ENCODE peak calls at places on chromosome 16, in ten cellular contexts. W is lower lobe of right lung; P is lung; U is suprapubic skin; J is Peyer's patch; N is kidney; Y is CD8-positive, alpha-beta memory T cell; Q is body of pancreas; C is ascending aorta; R is heart right ventricle. S is an unnamed sample. For H3K4me1, the result is how much of the 10 kb centered on the place peaks cover.

GRCh38 chr16:69481901-69482341 is 57.5 kb downstream of the CYB5B start:
- DNase-seq in W (peak), P (peak), U (peak), J (no peak), N (peak), Y (no peak), Q (peak), C (peak), R (peak), S (peak)

GRCh38 chr16:64238576-64238975 is 883.3 kb downstream of the CDH11 start:
- DNase-seq in W (no peak), P (no peak), U (no peak), J (no peak), N (no peak), Y (no peak), Q (no peak), C (no peak), R (no peak), S (no peak)

GRCh38 chr16:74774223-74775139 is at the start of gene FA2H:
- DNase-seq in W (peak), P (peak), U (no peak), J (peak), N (peak), Y (peak), Q (peak), C (peak), R (peak), S (peak)

GRCh38 chr16:70399326-70399725 is 39.6 kb downstream of the ST3GAL2 start:
- DNase-seq in W (no peak), P (no peak), U (no peak), J (no peak), N (no peak), Y (no peak), Q (no peak), C (no peak), R (no peak), S (no peak)

GRCh38 chr16:25796239-25796638 is 104.5 kb downstream of the HS3ST4 start:
- DNase-seq in W (no peak), P (no peak), U (no peak), J (no peak), N (no peak), Y (no peak), Q (no peak), C (no peak), R (no peak), S (no peak)

GRCh38 chr16:54930034-54930938 is at the start of gene IRX5:
- DNase-seq in W (peak), P (peak), U (peak), J (peak), N (peak), Y (no peak), Q (peak), C (peak), R (peak), S (peak)

GRCh38 chr16:78742501-78743283 is 643.2 kb downstream of the WWOX start:
- DNase-seq in W (peak), P (no peak), U (peak), J (peak), N (no peak), Y (peak), Q (peak), C (peak), R (no peak), S (no peak)

GRCh38 chr16:79943738-79944137 is 343.2 kb upstream of the MAF start:
- DNase-seq in W (no peak), P (no peak), U (no peak), J (no peak), N (no peak), Y (no peak), Q (no peak), C (no peak), R (no peak), S (no peak)

GRCh38 chr16:86806838-86807351 is 228.5 kb downstream of the FOXL1 start:
- DNase-seq in W (no peak), P (no peak), U (no peak), J (no peak), N (no peak), Y (no peak), Q (no peak), C (no peak), R (no peak), S (no peak)

GRCh38 chr16:64910351-64910750 is 211.5 kb downstream of the CDH11 start:
- DNase-seq in W (no peak), P (no peak), U (no peak), J (no peak), N (peak), Y (no peak), Q (peak), C (peak), R (peak), S (peak)

GRCh38 chr16:4927661-4928060 is 9.3 kb downstream of the PPL start:
- DNase-seq in W (no peak), P (no peak), U (no peak), J (no peak), N (no peak), Y (no peak), Q (no peak), C (no peak), R (no peak), S (no peak)

GRCh38 chr16:67028555-67029248 is at the start of gene CBFB:
- DNase-seq in W (peak), P (peak), U (peak), J (peak), N (peak), Y (peak), Q (peak), C (peak), R (peak), S (peak)

GRCh38 chr16:66298571-66299120 is 67.8 kb upstream of the CDH5 start:
- DNase-seq in W (no peak), P (no peak), U (peak), J (no peak), N (peak), Y (no peak), Q (no peak), C (no peak), R (no peak), S (no peak)

GRCh38 chr16:3780570-3780969 is 63.2 kb upstream of the TRAP1 start:
- DNase-seq in W (no peak), P (no peak), U (no peak), J (no peak), N (no peak), Y (peak), Q (no peak), C (no peak), R (no peak), S (no peak)

GRCh38 chr16:4309833-4310266 is 6.0 kb upstream of the GLIS2 start:
- DNase-seq in W (peak), P (peak), U (no peak), J (peak), N (peak), Y (peak), Q (peak), C (peak), R (no peak), S (peak)

GRCh38 chr16:83928341-83929055 is 24.5 kb upstream of the OSGIN1 start:
- DNase-seq in W (no peak), P (no peak), U (no peak), J (no peak), N (no peak), Y (no peak), Q (no peak), C (no peak), R (no peak), S (no peak)

GRCh38 chr16:78183886-78184553 is 84.6 kb downstream of the WWOX start:
- DNase-seq in W (no peak), P (no peak), U (no peak), J (no peak), N (no peak), Y (no peak), Q (peak), C (no peak), R (no peak), S (no peak)

DNA sequence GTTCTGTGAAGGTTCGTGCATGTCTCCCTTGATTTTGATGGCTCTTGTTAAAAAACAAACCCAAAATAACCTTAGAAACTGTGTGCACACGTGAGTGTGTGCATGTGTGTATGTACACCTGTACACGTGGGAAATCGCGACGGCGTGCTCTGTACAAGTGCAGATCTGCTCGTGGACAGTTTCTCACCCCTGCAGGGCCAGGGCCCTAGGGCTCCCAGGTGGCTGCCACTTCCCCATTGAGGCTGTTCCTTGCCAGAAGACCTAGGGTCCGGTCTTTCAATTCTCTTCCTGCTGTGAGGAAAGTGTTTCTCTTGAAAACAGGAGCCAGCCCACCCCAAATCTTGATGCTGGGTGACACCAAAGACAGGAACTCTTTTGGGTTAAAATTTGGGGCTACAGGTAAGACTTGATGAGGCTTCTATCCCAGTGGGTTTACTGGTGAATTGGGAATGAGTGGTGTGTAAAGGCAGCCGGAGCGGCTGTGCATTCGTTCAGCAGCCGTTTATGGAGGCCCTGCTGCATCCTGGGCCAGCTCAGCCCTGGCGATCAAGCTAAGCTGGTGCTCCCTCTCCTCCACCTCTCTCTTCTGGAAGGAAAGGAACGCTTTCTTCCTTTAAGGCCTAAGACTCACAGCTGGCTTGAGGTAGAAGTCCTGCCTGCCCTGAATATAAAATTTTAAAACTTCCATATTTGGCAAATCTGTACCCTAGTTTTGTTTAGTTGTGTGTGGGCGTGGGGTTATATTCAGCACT is 137.9 kb downstream of the CLEC16A start:
- DNase-seq in W (no peak), P (no peak), U (no peak), J (no peak), N (no peak), Y (no peak), Q (no peak), C (no peak), R (no peak), S (no peak)
- H3K4me1 ChIP-seq in W (under half), P (under half), U (under half), J (under half), N (under half), Y (under half), Q (under half), C (under half), R (under half), S (under half)

DNA sequence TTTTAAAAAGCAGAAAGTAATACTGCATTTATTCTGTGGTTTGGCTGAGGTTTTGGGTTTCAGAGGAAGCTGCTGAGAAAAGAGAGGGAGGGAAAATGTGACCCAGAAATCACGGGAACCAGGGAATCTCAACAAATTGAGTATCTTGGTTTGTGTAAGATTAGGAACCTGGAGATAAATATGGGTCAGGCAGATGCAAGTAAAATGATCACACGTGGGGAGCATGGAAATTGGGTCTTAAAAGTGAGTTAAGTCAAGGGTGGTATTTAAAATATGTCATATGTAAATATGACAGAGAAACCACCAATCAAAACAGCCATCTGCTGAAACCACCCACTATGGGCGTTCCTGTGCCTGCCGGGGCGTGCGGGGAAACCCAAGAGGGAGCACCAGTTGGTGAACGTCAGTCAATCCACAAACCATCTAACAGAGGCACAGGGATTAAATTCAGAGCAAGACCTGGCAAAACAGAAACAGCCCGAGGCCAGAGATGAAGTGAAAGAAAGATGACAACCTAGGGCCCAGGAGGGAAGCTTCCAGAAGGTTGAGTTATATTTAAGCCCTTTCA is 33.4 kb downstream of the CDH13 start:
- DNase-seq in W (no peak), P (no peak), U (no peak), J (no peak), N (peak), Y (peak), Q (no peak), C (no peak), R (no peak), S (peak)
- H3K4me3 ChIP-seq in W (no peak), P (no peak), U (no peak), J (no peak), N (no peak), Y (no peak), Q (no peak), C (no peak), R (no peak), S (no peak)

DNA sequence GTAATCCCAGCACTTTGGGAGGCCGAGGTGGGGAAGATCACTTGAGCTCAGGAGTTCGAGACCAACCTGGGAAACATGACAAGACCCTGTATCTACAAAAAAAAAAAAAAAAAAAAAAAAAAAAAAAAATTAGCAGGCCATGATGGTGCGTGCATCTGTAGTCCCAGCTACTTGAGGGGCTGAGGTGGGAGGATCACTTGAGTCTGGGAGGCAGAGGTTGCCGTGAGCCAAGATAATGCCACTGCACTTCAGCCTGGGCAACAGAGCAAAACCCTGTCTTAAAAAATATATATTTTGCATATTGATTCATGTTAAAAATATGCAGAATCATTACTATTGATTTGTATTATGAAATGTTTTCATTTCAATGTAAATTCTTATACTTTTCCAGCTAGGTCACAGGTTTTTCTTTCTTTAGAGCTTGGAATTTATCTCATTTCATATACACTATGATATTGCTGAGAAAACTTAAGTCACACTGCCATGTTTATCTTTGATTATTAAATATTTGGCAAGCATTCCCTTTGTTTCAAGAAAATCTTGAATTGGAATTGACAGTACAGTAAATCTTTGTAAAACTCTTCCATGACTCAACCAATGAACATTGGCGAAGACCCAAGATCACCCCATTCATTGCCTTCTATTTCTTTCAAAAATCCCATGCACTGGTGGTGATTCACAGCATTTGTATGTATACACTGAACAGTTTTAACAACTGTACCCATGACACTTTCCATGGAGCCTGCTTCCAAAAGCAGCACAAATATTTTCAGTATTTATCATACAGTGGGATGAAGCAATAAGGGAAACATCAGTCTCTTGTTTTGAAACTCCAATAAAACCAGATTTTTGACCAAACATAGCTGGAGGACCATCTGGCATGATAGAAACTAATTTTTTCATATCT is 83.5 kb upstream of the TNRC6A start:
- DNase-seq in W (no peak), P (peak), U (no peak), J (no peak), N (no peak), Y (no peak), Q (no peak), C (peak), R (no peak), S (no peak)
- H3K4me1 ChIP-seq in W (under half), P (under half), U (under half), J (under half), N (under half), Y (under half), Q (under half), C (under half), R (under half), S (under half)

DNA sequence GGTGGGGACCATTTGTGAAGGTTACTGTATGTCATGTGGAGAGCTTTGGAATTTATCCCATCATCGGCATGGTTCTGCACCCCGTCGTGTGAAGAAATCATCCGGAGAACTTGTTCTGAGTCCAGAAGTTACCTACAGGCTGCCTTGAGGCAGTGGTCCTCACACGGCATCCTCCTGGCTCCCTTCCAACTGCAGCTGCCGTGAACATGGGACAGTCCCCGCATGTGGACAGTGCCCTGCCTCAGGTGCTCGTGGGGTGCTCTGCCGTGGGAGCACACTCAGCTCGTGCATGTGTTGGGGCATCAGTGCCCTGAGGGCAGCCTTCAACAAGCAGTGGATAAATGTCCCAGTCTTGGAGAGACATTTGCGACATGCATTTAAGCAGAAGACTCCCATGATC is 188.7 kb downstream of the KATNIP start:
- DNase-seq in W (no peak), P (no peak), U (no peak), J (no peak), N (no peak), Y (no peak), Q (no peak), C (no peak), R (no peak), S (no peak)
- H3K4me3 ChIP-seq in W (no peak), P (no peak), U (no peak), J (no peak), N (no peak), Y (no peak), Q (no peak), C (no peak), R (no peak), S (no peak)

GRCh38 chr16:49460786-49461470 is 87.3 kb downstream of the C16orf78 start:
- DNase-seq in W (no peak), P (no peak), U (peak), J (no peak), N (no peak), Y (no peak), Q (no peak), C (peak), R (no peak), S (no peak)
- H3K4me1 ChIP-seq in W (under half), P (under half), U (under half), J (under half), N (under half), Y (under half), Q (under half), C (under half), R (under half), S (under half)

DNA sequence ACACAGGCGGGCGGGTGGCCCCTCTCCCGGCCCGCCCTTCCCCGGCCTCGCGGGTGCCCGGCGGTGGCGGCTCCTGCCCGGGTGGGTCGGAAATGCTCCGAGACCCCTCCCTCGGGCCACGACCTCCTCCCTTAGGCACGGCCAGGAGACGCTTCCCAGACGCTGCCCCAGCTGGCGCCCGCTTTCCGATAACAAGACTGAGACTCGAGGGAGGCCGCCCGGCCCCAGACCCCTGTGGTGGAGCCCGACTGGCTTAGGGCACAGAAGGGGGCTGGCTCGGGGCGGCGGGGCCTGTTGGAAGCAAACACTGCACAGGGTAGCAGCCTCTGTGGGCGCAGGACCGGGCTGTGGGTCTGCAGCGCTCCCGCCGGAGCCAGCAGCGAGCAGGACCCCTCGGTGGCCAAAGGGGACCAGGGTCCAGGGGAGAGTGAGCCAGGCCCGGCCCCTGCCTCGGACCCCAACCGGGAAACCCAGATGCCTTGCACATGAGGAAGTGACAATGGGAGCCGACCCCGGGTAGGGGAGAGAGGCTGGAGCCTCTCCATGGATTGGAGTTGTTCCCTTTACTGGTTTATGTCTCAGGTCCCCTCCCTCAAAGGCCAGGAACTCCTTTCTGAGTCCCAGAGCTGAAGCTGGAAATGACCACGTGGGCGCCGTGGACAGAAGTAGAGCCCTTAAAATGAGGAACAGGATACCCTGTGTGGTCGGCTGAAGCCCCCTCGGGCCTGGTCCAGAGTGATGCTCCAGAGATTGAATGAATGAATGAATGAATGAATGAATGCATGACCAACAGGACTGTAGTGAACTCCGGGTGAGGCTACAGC is 19.8 kb upstream of the ADCY7 start:
- DNase-seq in W (peak), P (no peak), U (no peak), J (no peak), N (peak), Y (no peak), Q (peak), C (no peak), R (no peak), S (peak)
- H3K4me3 ChIP-seq in W (peak), P (peak), U (peak), J (peak), N (no peak), Y (no peak), Q (no peak), C (peak), R (peak), S (peak)

DNA sequence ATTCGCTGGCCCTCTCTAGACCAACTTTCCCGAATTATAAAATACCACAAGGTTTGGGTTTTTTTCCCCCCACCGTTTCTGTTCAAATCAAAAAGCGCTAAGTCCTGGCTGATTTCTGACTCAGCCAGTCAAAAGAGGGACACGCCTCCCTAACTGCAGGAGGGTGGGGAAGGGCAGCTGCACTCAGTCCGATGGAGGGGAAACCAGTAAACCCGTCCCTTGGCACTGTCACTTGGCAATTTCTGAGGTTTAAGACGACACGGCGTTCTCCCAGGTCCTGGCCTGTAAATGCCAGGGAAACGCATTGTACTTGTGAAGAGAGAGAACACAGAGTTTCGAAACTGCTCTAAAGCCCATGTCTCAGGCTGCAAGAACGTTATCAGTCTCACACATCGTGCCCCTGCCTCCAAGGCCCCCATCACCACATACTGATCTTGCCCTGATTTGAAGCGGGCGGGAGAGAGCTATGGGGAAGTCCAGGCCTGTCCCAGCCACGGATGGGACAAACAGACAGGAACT is 57.9 kb downstream of the ZFHX3 start:
- DNase-seq in W (no peak), P (peak), U (peak), J (no peak), N (no peak), Y (no peak), Q (peak), C (peak), R (peak), S (peak)
- H3K4me1 ChIP-seq in W (half or more), P (under half), U (half or more), J (under half), N (under half), Y (under half), Q (half or more), C (half or more), R (half or more), S (under half)

S was measured in right cardiac atrium.